ENCODE peak calls at places on chromosomes 4 and X, in ten cellular contexts. One of them, this sample, is unnamed.

GRCh38 chrX:100687546-100687945 is 43.5 kb downstream of the SRPX2 start:
- DNase-seq in astrocyte: no peak
- DNase-seq in COR-L47: no peak
- DNase-seq in hypothalamus: no peak
- DNase-seq in MCF 10A: no peak
- DNase-seq in foreskin fibroblast: no peak
- DNase-seq in ELR: no peak
- DNase-seq in pons: no peak
- DNase-seq in kidney: no peak
- DNase-seq in NCI-H524: no peak
- DNase-seq in this sample: no peak

GRCh38 chr4:122773021-122773420 is 40.5 kb downstream of the BBS12 start:
- DNase-seq in astrocyte: no peak
- DNase-seq in COR-L47: no peak
- DNase-seq in hypothalamus: no peak
- DNase-seq in MCF 10A: peak
- DNase-seq in foreskin fibroblast: no peak
- DNase-seq in ELR: no peak
- DNase-seq in pons: no peak
- DNase-seq in kidney: no peak
- DNase-seq in NCI-H524: no peak
- DNase-seq in this sample: no peak

GRCh38 chr4:184854673-184855072 is 28.9 kb upstream of the ACSL1 start:
- DNase-seq in astrocyte: no peak
- DNase-seq in COR-L47: no peak
- DNase-seq in hypothalamus: no peak
- DNase-seq in MCF 10A: no peak
- DNase-seq in foreskin fibroblast: no peak
- DNase-seq in ELR: no peak
- DNase-seq in pons: no peak
- DNase-seq in kidney: no peak
- DNase-seq in NCI-H524: no peak
- DNase-seq in this sample: no peak

GRCh38 chr4:12472082-12472481 is 1012.1 kb downstream of the RAB28 start:
- DNase-seq in astrocyte: no peak
- DNase-seq in COR-L47: no peak
- DNase-seq in hypothalamus: no peak
- DNase-seq in MCF 10A: no peak
- DNase-seq in foreskin fibroblast: no peak
- DNase-seq in ELR: no peak
- DNase-seq in pons: no peak
- DNase-seq in kidney: no peak
- DNase-seq in NCI-H524: no peak
- DNase-seq in this sample: no peak

GRCh38 chrX:13764284-13764683 is 29.7 kb downstream of the OFD1 start:
- DNase-seq in astrocyte: no peak
- DNase-seq in COR-L47: no peak
- DNase-seq in hypothalamus: no peak
- DNase-seq in MCF 10A: no peak
- DNase-seq in foreskin fibroblast: no peak
- DNase-seq in ELR: no peak
- DNase-seq in pons: peak
- DNase-seq in kidney: no peak
- DNase-seq in NCI-H524: no peak
- DNase-seq in this sample: no peak

GRCh38 chrX:18793601-18794089 is 86.2 kb downstream of the PPEF1 start:
- DNase-seq in astrocyte: no peak
- DNase-seq in COR-L47: no peak
- DNase-seq in hypothalamus: no peak
- DNase-seq in MCF 10A: peak
- DNase-seq in foreskin fibroblast: peak
- DNase-seq in ELR: no peak
- DNase-seq in pons: no peak
- DNase-seq in kidney: no peak
- DNase-seq in NCI-H524: peak
- DNase-seq in this sample: no peak

GRCh38 chrX:137915466-137915865 is 349.5 kb downstream of the ZIC3 start:
- DNase-seq in astrocyte: no peak
- DNase-seq in COR-L47: no peak
- DNase-seq in hypothalamus: no peak
- DNase-seq in MCF 10A: no peak
- DNase-seq in foreskin fibroblast: no peak
- DNase-seq in ELR: no peak
- DNase-seq in pons: no peak
- DNase-seq in kidney: no peak
- DNase-seq in NCI-H524: peak
- DNase-seq in this sample: no peak

GRCh38 chr4:112063260-112063659 is 82.0 kb upstream of the FAM241A start:
- DNase-seq in astrocyte: no peak
- DNase-seq in COR-L47: no peak
- DNase-seq in hypothalamus: no peak
- DNase-seq in MCF 10A: peak
- DNase-seq in foreskin fibroblast: no peak
- DNase-seq in ELR: peak
- DNase-seq in pons: no peak
- DNase-seq in kidney: no peak
- DNase-seq in NCI-H524: no peak
- DNase-seq in this sample: no peak

GRCh38 chr4:7487464-7487863 is 52.7 kb upstream of the PSAPL1 start:
- DNase-seq in astrocyte: no peak
- DNase-seq in COR-L47: no peak
- DNase-seq in hypothalamus: no peak
- DNase-seq in MCF 10A: no peak
- DNase-seq in foreskin fibroblast: no peak
- DNase-seq in ELR: no peak
- DNase-seq in pons: no peak
- DNase-seq in kidney: no peak
- DNase-seq in NCI-H524: peak
- DNase-seq in this sample: no peak

GRCh38 chrX:44914532-44915198 is 41.7 kb downstream of the KDM6A start:
- DNase-seq in astrocyte: peak
- DNase-seq in COR-L47: no peak
- DNase-seq in hypothalamus: no peak
- DNase-seq in MCF 10A: no peak
- DNase-seq in foreskin fibroblast: peak
- DNase-seq in ELR: peak
- DNase-seq in pons: no peak
- DNase-seq in kidney: no peak
- DNase-seq in NCI-H524: no peak
- DNase-seq in this sample: no peak

GRCh38 chr4:14379148-14379547 is 623.1 kb upstream of the CPEB2 start:
- DNase-seq in astrocyte: no peak
- DNase-seq in COR-L47: no peak
- DNase-seq in hypothalamus: no peak
- DNase-seq in MCF 10A: no peak
- DNase-seq in foreskin fibroblast: peak
- DNase-seq in ELR: peak
- DNase-seq in pons: no peak
- DNase-seq in kidney: no peak
- DNase-seq in NCI-H524: no peak
- DNase-seq in this sample: no peak

GRCh38 chr4:102438873-102439614 is 62.1 kb upstream of the NFKB1 start:
- DNase-seq in astrocyte: peak
- DNase-seq in COR-L47: peak
- DNase-seq in hypothalamus: no peak
- DNase-seq in MCF 10A: peak
- DNase-seq in foreskin fibroblast: peak
- DNase-seq in ELR: peak
- DNase-seq in pons: peak
- DNase-seq in kidney: no peak
- DNase-seq in NCI-H524: no peak
- DNase-seq in this sample: peak

GRCh38 chr4:73161527-73162185 is 92.1 kb upstream of the COX18 start:
- DNase-seq in astrocyte: no peak
- DNase-seq in COR-L47: no peak
- DNase-seq in hypothalamus: no peak
- DNase-seq in MCF 10A: no peak
- DNase-seq in foreskin fibroblast: no peak
- DNase-seq in ELR: peak
- DNase-seq in pons: no peak
- DNase-seq in kidney: no peak
- DNase-seq in NCI-H524: no peak
- DNase-seq in this sample: no peak

GRCh38 chr4:115790812-115791211 is 677.4 kb upstream of the NDST4 start:
- DNase-seq in astrocyte: no peak
- DNase-seq in COR-L47: no peak
- DNase-seq in hypothalamus: no peak
- DNase-seq in MCF 10A: no peak
- DNase-seq in foreskin fibroblast: no peak
- DNase-seq in ELR: peak
- DNase-seq in pons: no peak
- DNase-seq in kidney: no peak
- DNase-seq in NCI-H524: no peak
- DNase-seq in this sample: no peak

GRCh38 chr4:111204807-111205206 is 581.9 kb upstream of the PITX2 start:
- DNase-seq in astrocyte: no peak
- DNase-seq in COR-L47: no peak
- DNase-seq in hypothalamus: no peak
- DNase-seq in MCF 10A: no peak
- DNase-seq in foreskin fibroblast: peak
- DNase-seq in ELR: no peak
- DNase-seq in pons: no peak
- DNase-seq in kidney: no peak
- DNase-seq in NCI-H524: no peak
- DNase-seq in this sample: no peak

GRCh38 chr4:134668237-134668636 is 466.6 kb upstream of the PABPC4L start:
- DNase-seq in astrocyte: no peak
- DNase-seq in COR-L47: no peak
- DNase-seq in hypothalamus: no peak
- DNase-seq in MCF 10A: peak
- DNase-seq in foreskin fibroblast: no peak
- DNase-seq in ELR: peak
- DNase-seq in pons: no peak
- DNase-seq in kidney: no peak
- DNase-seq in NCI-H524: no peak
- DNase-seq in this sample: no peak

GRCh38 chr4:161555689-161556660 is 607.8 kb downstream of the FSTL5 start:
- DNase-seq in astrocyte: peak
- DNase-seq in COR-L47: no peak
- DNase-seq in hypothalamus: no peak
- DNase-seq in MCF 10A: peak
- DNase-seq in foreskin fibroblast: peak
- DNase-seq in ELR: peak
- DNase-seq in pons: no peak
- DNase-seq in kidney: no peak
- DNase-seq in NCI-H524: no peak
- DNase-seq in this sample: no peak

GRCh38 chr4:91325495-91325894 is 978.3 kb upstream of the GRID2 start:
- DNase-seq in astrocyte: peak
- DNase-seq in COR-L47: peak
- DNase-seq in hypothalamus: no peak
- DNase-seq in MCF 10A: peak
- DNase-seq in foreskin fibroblast: peak
- DNase-seq in ELR: peak
- DNase-seq in pons: peak
- DNase-seq in kidney: no peak
- DNase-seq in NCI-H524: no peak
- DNase-seq in this sample: peak

GRCh38 chr4:145217339-145217738 is 37.0 kb upstream of the OTUD4 start:
- DNase-seq in astrocyte: no peak
- DNase-seq in COR-L47: no peak
- DNase-seq in hypothalamus: no peak
- DNase-seq in MCF 10A: no peak
- DNase-seq in foreskin fibroblast: no peak
- DNase-seq in ELR: no peak
- DNase-seq in pons: no peak
- DNase-seq in kidney: no peak
- DNase-seq in NCI-H524: no peak
- DNase-seq in this sample: no peak

GRCh38 chr4:25440478-25441030 is 63.5 kb downstream of the ANAPC4 start:
- DNase-seq in astrocyte: peak
- DNase-seq in COR-L47: no peak
- DNase-seq in hypothalamus: no peak
- DNase-seq in MCF 10A: no peak
- DNase-seq in foreskin fibroblast: no peak
- DNase-seq in ELR: no peak
- DNase-seq in pons: peak
- DNase-seq in kidney: peak
- DNase-seq in NCI-H524: no peak
- DNase-seq in this sample: no peak

GRCh38 chr4:81647388-81647787 is 175.7 kb upstream of the RASGEF1B start:
- DNase-seq in astrocyte: no peak
- DNase-seq in COR-L47: no peak
- DNase-seq in hypothalamus: no peak
- DNase-seq in MCF 10A: no peak
- DNase-seq in foreskin fibroblast: no peak
- DNase-seq in ELR: no peak
- DNase-seq in pons: no peak
- DNase-seq in kidney: no peak
- DNase-seq in NCI-H524: no peak
- DNase-seq in this sample: no peak

GRCh38 chrX:105803891-105804290 is 18.4 kb upstream of the NRK start:
- DNase-seq in astrocyte: no peak
- DNase-seq in COR-L47: no peak
- DNase-seq in hypothalamus: no peak
- DNase-seq in MCF 10A: no peak
- DNase-seq in foreskin fibroblast: no peak
- DNase-seq in ELR: no peak
- DNase-seq in pons: no peak
- DNase-seq in kidney: no peak
- DNase-seq in NCI-H524: no peak
- DNase-seq in this sample: no peak

GRCh38 chr4:183098080-183098722 is 856 bp upstream of the WWC2 start:
- DNase-seq in astrocyte: no peak
- DNase-seq in COR-L47: no peak
- DNase-seq in hypothalamus: no peak
- DNase-seq in MCF 10A: no peak
- DNase-seq in foreskin fibroblast: peak
- DNase-seq in ELR: peak
- DNase-seq in pons: no peak
- DNase-seq in kidney: peak
- DNase-seq in NCI-H524: no peak
- DNase-seq in this sample: no peak

GRCh38 chr4:114146947-114147618 is 167.6 kb upstream of the ARSJ start:
- DNase-seq in astrocyte: no peak
- DNase-seq in COR-L47: no peak
- DNase-seq in hypothalamus: no peak
- DNase-seq in MCF 10A: no peak
- DNase-seq in foreskin fibroblast: no peak
- DNase-seq in ELR: no peak
- DNase-seq in pons: peak
- DNase-seq in kidney: peak
- DNase-seq in NCI-H524: no peak
- DNase-seq in this sample: no peak

GRCh38 chrX:49129427-49129826 is 5.9 kb upstream of the GPKOW start:
- DNase-seq in astrocyte: no peak
- DNase-seq in COR-L47: no peak
- DNase-seq in hypothalamus: no peak
- DNase-seq in MCF 10A: no peak
- DNase-seq in foreskin fibroblast: no peak
- DNase-seq in ELR: no peak
- DNase-seq in pons: no peak
- DNase-seq in kidney: no peak
- DNase-seq in NCI-H524: no peak
- DNase-seq in this sample: no peak

GRCh38 chrX:104435249-104435648 is 130.8 kb upstream of the IL1RAPL2 start:
- DNase-seq in astrocyte: no peak
- DNase-seq in COR-L47: peak
- DNase-seq in hypothalamus: no peak
- DNase-seq in MCF 10A: no peak
- DNase-seq in foreskin fibroblast: no peak
- DNase-seq in ELR: no peak
- DNase-seq in pons: no peak
- DNase-seq in kidney: no peak
- DNase-seq in NCI-H524: no peak
- DNase-seq in this sample: no peak

GRCh38 chrX:40945366-40945713 is 139.9 kb upstream of the USP9X start:
- DNase-seq in astrocyte: peak
- DNase-seq in COR-L47: no peak
- DNase-seq in hypothalamus: no peak
- DNase-seq in MCF 10A: peak
- DNase-seq in foreskin fibroblast: peak
- DNase-seq in ELR: peak
- DNase-seq in pons: peak
- DNase-seq in kidney: no peak
- DNase-seq in NCI-H524: peak
- DNase-seq in this sample: peak

GRCh38 chrX:120401301-120401700 is 39.4 kb downstream of the ATP1B4 start:
- DNase-seq in astrocyte: no peak
- DNase-seq in COR-L47: no peak
- DNase-seq in hypothalamus: no peak
- DNase-seq in MCF 10A: peak
- DNase-seq in foreskin fibroblast: no peak
- DNase-seq in ELR: no peak
- DNase-seq in pons: no peak
- DNase-seq in kidney: no peak
- DNase-seq in NCI-H524: no peak
- DNase-seq in this sample: no peak

This sample was measured in fibroblast of the conjunctiva.